ENCODE peak calls at places on chromosomes 2 and 18, in five cellular contexts. D is stimulated activated CD8-positive, alpha-beta memory T cell treated with anti-CD3 and anti-CD28 coated beads, Interleukin-4, amount 100 ng/mL, for 48 hours; Z is effector memory CD8-positive, alpha-beta T cell; P is iris pigment epithelial cell; C is H4. J is an unnamed sample.

GRCh38 chr2:151043484-151043883 is 218.2 kb downstream of the RBM43 start:
- DNase-seq in D (no peak), Z (no peak), P (peak), C (peak), J (no peak)

GRCh38 chr2:192357216-192357615 is 162.5 kb upstream of the TMEFF2 start:
- DNase-seq in D (no peak), Z (no peak), P (no peak), C (no peak), J (no peak)

GRCh38 chr2:164538250-164538866 is 82.9 kb downstream of the GRB14 start:
- DNase-seq in D (no peak), Z (no peak), P (peak), C (peak), J (peak)

GRCh38 chr18:42509702-42510424 is 554.8 kb downstream of the PIK3C3 start:
- DNase-seq in D (no peak), Z (no peak), P (no peak), C (no peak), J (no peak)

GRCh38 chr2:101779652-101780051 is 82.1 kb downstream of the MAP4K4 start:
- DNase-seq in D (no peak), Z (no peak), P (no peak), C (no peak), J (no peak)

GRCh38 chr18:43134876-43135275 is 19.4 kb upstream of the RIT2 start:
- DNase-seq in D (no peak), Z (no peak), P (no peak), C (no peak), J (no peak)

GRCh38 chr2:157895531-157895930 is 19.4 kb upstream of the ACVR1 start:
- DNase-seq in D (no peak), Z (no peak), P (peak), C (no peak), J (no peak)

GRCh38 chr2:20091305-20091991 is 40.0 kb upstream of the LAPTM4A start:
- DNase-seq in D (no peak), Z (no peak), P (peak), C (no peak), J (no peak)

GRCh38 chr2:107936427-107937359 is 49.6 kb upstream of the SLC5A7 start:
- DNase-seq in D (peak), Z (no peak), P (no peak), C (no peak), J (peak)

GRCh38 chr2:182593394-182593707 is 122.7 kb upstream of the DNAJC10 start:
- DNase-seq in D (no peak), Z (no peak), P (peak), C (peak), J (no peak)

GRCh38 chr2:62329797-62330196 is 133.9 kb downstream of the B3GNT2 start:
- DNase-seq in D (no peak), Z (no peak), P (no peak), C (no peak), J (no peak)

GRCh38 chr2:190984595-190984994 is 29.4 kb downstream of the STAT1 start:
- DNase-seq in D (no peak), Z (no peak), P (peak), C (no peak), J (no peak)

GRCh38 chr2:114201781-114202180 is 240.7 kb upstream of the DPP10 start:
- DNase-seq in D (no peak), Z (no peak), P (no peak), C (no peak), J (peak)

GRCh38 chr2:201233192-201234166 is 26.9 kb upstream of the CASP8 start:
- DNase-seq in D (peak), Z (peak), P (peak), C (peak), J (peak)

GRCh38 chr2:218722876-218723477 is 12.3 kb downstream of the TTLL4 start:
- DNase-seq in D (no peak), Z (no peak), P (no peak), C (no peak), J (no peak)

GRCh38 chr2:199463000-199463692 is 5.4 kb upstream of the SATB2 start:
- DNase-seq in D (peak), Z (no peak), P (peak), C (peak), J (peak)

GRCh38 chr2:170298115-170298514 is 120.2 kb downstream of the MYO3B start:
- DNase-seq in D (no peak), Z (no peak), P (no peak), C (no peak), J (no peak)

GRCh38 chr18:47087676-47088075 is 52.3 kb upstream of the ELOA2 start:
- DNase-seq in D (no peak), Z (no peak), P (no peak), C (no peak), J (no peak)

GRCh38 chr2:113910967-113911678 is 21.2 kb downstream of the ACTR3 start:
- DNase-seq in D (no peak), Z (no peak), P (no peak), C (no peak), J (no peak)

GRCh38 chr2:239245872-239246701 is 154.7 kb downstream of the HDAC4 start:
- DNase-seq in D (no peak), Z (no peak), P (no peak), C (no peak), J (no peak)